ENCODE peak calls at places on chromosome 11, in seven cellular contexts. T is OCI-LY7, L is gastrocnemius medialis, U is tibial nerve, S is lower lobe of right lung, Q is fibroblast of lung, W is A673. H is an unnamed sample. For H3K36me3, the result is how much of the 10 kb centered on the place peaks cover.

GRCh38 chr11:104873252-104873651 is 25.0 kb downstream of the CASP12 start:
- DNase-seq in S (no peak), Q (no peak), U (no peak), T (peak), W (no peak), L (no peak), H (no peak)

GRCh38 chr11:34866375-34866774 is 49.8 kb downstream of the APIP start:
- DNase-seq in T (no peak), Q (peak), W (peak), S (no peak), U (no peak), L (no peak), H (no peak)

GRCh38 chr11:128888034-128888985 is 2.8 kb upstream of the KCNJ5 start:
- DNase-seq in T (no peak), U (no peak), W (no peak), Q (no peak), S (no peak), L (no peak), H (no peak)

GRCh38 chr11:87597696-87598095 is 560.0 kb downstream of the TMEM135 start:
- DNase-seq in S (no peak), W (no peak), Q (no peak), U (no peak), L (no peak), T (no peak), H (no peak)

GRCh38 chr11:124717786-124718634 is 21.7 kb upstream of the NRGN start:
- DNase-seq in L (no peak), S (peak), T (no peak), Q (peak), U (no peak), W (peak), H (peak)

GRCh38 chr11:72348250-72348649 is 86.1 kb downstream of the CLPB start:
- DNase-seq in S (no peak), Q (no peak), U (no peak), T (no peak), L (no peak), W (no peak), H (no peak)

GRCh38 chr11:82930734-82931133 is 29.2 kb downstream of the DDIAS start:
- DNase-seq in S (no peak), W (no peak), T (peak), L (no peak), U (no peak), Q (no peak), H (no peak)

GRCh38 chr11:73359341-73359740 is 16.9 kb upstream of the RELT start:
- DNase-seq in Q (no peak), T (no peak), W (no peak), U (no peak), S (no peak), L (no peak), H (no peak)

DNA sequence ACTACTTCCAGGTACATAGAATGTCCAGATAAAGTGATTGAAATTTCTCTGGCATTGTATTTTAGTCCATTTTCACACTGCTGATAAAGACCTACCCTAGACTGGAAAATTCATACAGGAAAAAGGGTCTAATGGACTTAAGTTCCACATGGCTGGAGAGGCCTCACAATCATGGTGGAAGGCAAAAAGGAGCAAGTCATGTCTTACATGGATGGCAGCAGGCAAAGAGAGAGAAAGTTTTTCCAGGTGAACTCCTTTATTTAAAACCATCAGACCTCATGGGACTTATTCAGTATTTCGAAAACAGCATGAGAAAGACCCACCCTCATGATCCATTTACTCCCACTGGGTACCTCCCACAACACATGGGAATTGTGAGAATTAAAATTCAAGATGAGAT is 1359.7 kb upstream of the RAG2 start:
- DNase-seq in W (no peak), U (no peak), L (no peak), Q (no peak), T (no peak), S (no peak), H (no peak)
- H3K36me3 ChIP-seq in W (under half), U (under half), L (under half), Q (under half), T (under half), S (under half), H (under half)

GRCh38 chr11:65637794-65638317 is at the start of gene SIPA1:
- DNase-seq in Q (peak), S (peak), W (peak), U (no peak), L (peak), T (peak), H (peak)
- H3K27ac ChIP-seq in Q (peak), S (peak), W (peak), U (peak), L (peak), T (peak), H (peak)

GRCh38 chr11:44681698-44682097 is 45.1 kb upstream of the TSPAN18 start:
- DNase-seq in W (no peak), T (no peak), U (no peak), Q (peak), S (no peak), L (no peak), H (no peak)
- H3K4me3 ChIP-seq in W (no peak), T (no peak), U (no peak), Q (no peak), S (no peak), L (no peak), H (peak)

GRCh38 chr11:61345170-61345610 is 12.2 kb downstream of the TKFC start:
- DNase-seq in Q (no peak), L (no peak), U (no peak), S (no peak), W (no peak), T (no peak), H (no peak)
- H3K36me3 ChIP-seq in Q (under half), L (under half), U (under half), S (half or more), W (under half), T (half or more), H (under half)

GRCh38 chr11:66718320-66718971 is 10.6 kb downstream of the SPTBN2 start:
- DNase-seq in L (no peak), W (no peak), T (no peak), S (peak), Q (no peak), U (no peak), H (no peak)
- H3K27ac ChIP-seq in L (no peak), W (no peak), T (no peak), S (no peak), Q (no peak), U (no peak), H (no peak)